ENCODE peak calls at places on chromosomes 11 and 22, in nine cellular contexts. E is LNCaP clone FGC, Y is AG04449, S is choroid plexus epithelial cell, V is GM23338, B is transverse colon, P is fibroblast of lung, H is AG10803, F is suprapubic skin. X is an unnamed sample.

GRCh38 chr11:44868455-44869421 is 81.9 kb downstream of the TP53I11 start:
- DNase-seq in E (no peak), Y (no peak), S (no peak), V (no peak), B (no peak), P (no peak), H (no peak), F (no peak), X (no peak)

GRCh38 chr11:69708731-69709401 is 5.0 kb upstream of the FGF19 start:
- DNase-seq in E (no peak), Y (no peak), S (no peak), V (peak), B (no peak), P (no peak), H (no peak), F (no peak), X (no peak)

GRCh38 chr11:20013346-20014066 is 146.8 kb downstream of the DBX1 start:
- DNase-seq in E (peak), Y (no peak), S (peak), V (no peak), B (no peak), P (peak), H (no peak), F (no peak), X (peak)

GRCh38 chr11:70788247-70789022 is 390.1 kb downstream of the CTTN start:
- DNase-seq in E (no peak), Y (peak), S (peak), V (no peak), B (no peak), P (peak), H (peak), F (no peak), X (peak)

GRCh38 chr22:32617883-32618282 is 143.3 kb downstream of the FBXO7 start:
- DNase-seq in E (peak), Y (no peak), S (no peak), V (no peak), B (peak), P (no peak), H (no peak), F (no peak), X (no peak)

GRCh38 chr11:60130496-60130895 is 42.0 kb downstream of the MS4A2 start:
- DNase-seq in E (peak), Y (no peak), S (peak), V (peak), B (peak), P (no peak), H (no peak), F (no peak), X (no peak)

GRCh38 chr22:46602025-46602424 is 18.2 kb upstream of the GRAMD4 start:
- DNase-seq in E (no peak), Y (no peak), S (no peak), V (no peak), B (no peak), P (no peak), H (no peak), F (no peak), X (no peak)

GRCh38 chr11:71502026-71502425 is 25.0 kb upstream of the KRTAP5-7 start:
- DNase-seq in E (no peak), Y (no peak), S (no peak), V (no peak), B (no peak), P (no peak), H (no peak), F (no peak), X (no peak)

GRCh38 chr22:43798492-43798891 is 13.6 kb downstream of the EFCAB6 start:
- DNase-seq in E (no peak), Y (no peak), S (no peak), V (no peak), B (no peak), P (peak), H (no peak), F (no peak), X (no peak)

GRCh38 chr11:5288912-5289525 is 12.7 kb downstream of the OR51B4 start:
- DNase-seq in E (no peak), Y (no peak), S (no peak), V (no peak), B (no peak), P (peak), H (peak), F (no peak), X (no peak)

GRCh38 chr22:46107089-46107664 is 43.1 kb upstream of the PPARA start:
- DNase-seq in E (no peak), Y (no peak), S (no peak), V (no peak), B (peak), P (no peak), H (no peak), F (no peak), X (no peak)

GRCh38 chr11:9075441-9076000 is 15.9 kb downstream of the SCUBE2 start:
- DNase-seq in E (no peak), Y (no peak), S (no peak), V (no peak), B (no peak), P (no peak), H (no peak), F (no peak), X (no peak)

GRCh38 chr11:9077164-9077563 is 14.2 kb downstream of the SCUBE2 start:
- DNase-seq in E (no peak), Y (no peak), S (no peak), V (no peak), B (no peak), P (no peak), H (no peak), F (no peak), X (no peak)

GRCh38 chr11:9074338-9075029 is 16.9 kb downstream of the SCUBE2 start:
- DNase-seq in E (no peak), Y (no peak), S (no peak), V (no peak), B (no peak), P (no peak), H (no peak), F (no peak), X (no peak)

GRCh38 chr11:9076661-9077060 is 14.7 kb downstream of the SCUBE2 start:
- DNase-seq in E (peak), Y (no peak), S (no peak), V (no peak), B (no peak), P (no peak), H (no peak), F (no peak), X (no peak)

DNA sequence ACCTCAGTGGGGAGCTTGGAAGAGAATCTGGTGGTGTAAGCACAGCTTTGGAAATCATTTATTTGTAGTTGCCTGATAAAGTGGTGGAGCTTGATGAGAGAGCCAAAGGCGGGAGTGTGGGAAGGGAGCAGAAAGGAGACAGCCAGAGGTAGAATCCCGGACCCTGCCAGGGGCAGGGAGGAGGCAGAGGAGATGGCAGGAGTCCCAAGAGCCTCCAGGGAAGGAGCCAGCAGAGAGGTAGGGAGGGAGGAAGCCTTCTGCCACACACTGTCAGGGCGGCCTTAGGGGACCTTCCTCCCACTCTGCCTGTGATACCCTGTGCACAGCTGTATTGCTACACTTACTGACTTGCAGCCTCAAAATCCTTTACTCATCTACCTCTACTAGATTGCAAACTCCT is 15.4 kb downstream of the SCUBE2 start:
- DNase-seq in E (no peak), Y (no peak), S (no peak), V (no peak), B (no peak), P (no peak), H (no peak), F (no peak), X (no peak)
- H3K4me3 ChIP-seq in E (no peak), Y (no peak), S (no peak), V (no peak), B (no peak), P (no peak), H (no peak), F (no peak), X (no peak)

GRCh38 chr11:63914896-63915681 is 1.9 kb downstream of the RCOR2 start:
- DNase-seq in E (no peak), Y (no peak), S (no peak), V (peak), B (no peak), P (no peak), H (no peak), F (no peak), X (no peak)

GRCh38 chr11:63917685-63918523 is 940 bp upstream of the RCOR2 start:
- DNase-seq in E (no peak), Y (no peak), S (peak), V (peak), B (peak), P (no peak), H (peak), F (no peak), X (peak)

GRCh38 chr11:63918576-63919171 is 1.7 kb upstream of the RCOR2 start:
- DNase-seq in E (no peak), Y (no peak), S (peak), V (peak), B (no peak), P (no peak), H (peak), F (no peak), X (no peak)

GRCh38 chr11:63915961-63916836 is 765 bp downstream of the RCOR2 start:
- DNase-seq in E (no peak), Y (no peak), S (peak), V (peak), B (peak), P (no peak), H (peak), F (no peak), X (no peak)

DNA sequence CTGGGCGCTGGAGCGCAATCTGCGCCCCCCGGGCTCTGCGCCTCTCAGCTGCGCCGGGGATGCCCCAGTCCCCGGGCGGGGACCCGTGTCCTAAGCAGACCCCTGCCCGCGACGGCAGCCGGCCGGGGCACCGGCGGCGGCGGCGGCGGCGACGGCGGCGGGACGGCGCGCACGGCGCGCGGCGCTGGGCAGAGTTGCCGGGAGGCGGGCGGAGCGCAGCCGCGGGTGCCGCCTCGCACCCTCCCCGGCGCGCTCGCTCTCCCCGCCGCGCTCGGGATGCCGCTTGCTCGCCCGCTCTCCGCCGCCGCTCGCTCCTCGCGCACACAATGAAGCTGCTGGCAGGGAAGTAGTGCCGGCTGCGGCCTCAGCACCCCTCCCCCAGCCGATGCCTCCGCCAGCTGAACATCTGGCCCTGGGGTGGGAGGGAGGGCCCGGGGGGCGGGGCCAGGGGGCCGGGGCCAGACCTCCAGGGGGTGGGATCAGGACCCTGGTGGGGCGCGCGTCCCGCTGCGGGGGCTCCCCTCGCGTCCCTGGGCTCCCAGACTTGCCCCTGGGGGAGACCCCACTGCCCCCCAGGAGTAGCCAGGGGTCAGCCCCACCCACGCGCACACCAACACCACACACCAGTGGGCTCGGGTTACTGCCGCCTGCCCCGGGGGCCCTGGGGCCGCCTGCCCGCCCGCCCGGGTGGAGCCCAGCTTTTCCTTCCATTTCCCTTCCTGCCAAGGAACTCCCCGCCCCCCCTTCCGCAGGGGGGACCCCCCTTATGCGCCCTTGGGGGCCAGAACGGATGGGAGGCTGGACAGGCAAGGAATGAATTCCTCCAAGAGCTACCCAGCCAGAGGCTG is at the start of gene RCOR2:
- DNase-seq in E (peak), Y (no peak), S (peak), V (peak), B (peak), P (peak), H (peak), F (no peak), X (peak)
- TF ChIP-seq CTCF in E (no peak), Y (no peak), S (no peak), V (no peak), B (no peak), P (no peak), H (no peak), F (no peak), X (no peak)

GRCh38 chr11:111438846-111439520 is 59.9 kb upstream of the POU2AF1 start:
- DNase-seq in E (no peak), Y (no peak), S (no peak), V (no peak), B (peak), P (no peak), H (no peak), F (no peak), X (no peak)

GRCh38 chr11:111441443-111441842 is 62.4 kb upstream of the POU2AF1 start:
- DNase-seq in E (no peak), Y (no peak), S (peak), V (no peak), B (no peak), P (peak), H (peak), F (no peak), X (peak)

GRCh38 chr11:111438168-111438567 is 59.1 kb upstream of the POU2AF1 start:
- DNase-seq in E (no peak), Y (no peak), S (no peak), V (no peak), B (no peak), P (no peak), H (no peak), F (no peak), X (no peak)

GRCh38 chr11:111440416-111441205 is 61.5 kb upstream of the POU2AF1 start:
- DNase-seq in E (no peak), Y (no peak), S (no peak), V (no peak), B (no peak), P (no peak), H (no peak), F (no peak), X (no peak)

DNA sequence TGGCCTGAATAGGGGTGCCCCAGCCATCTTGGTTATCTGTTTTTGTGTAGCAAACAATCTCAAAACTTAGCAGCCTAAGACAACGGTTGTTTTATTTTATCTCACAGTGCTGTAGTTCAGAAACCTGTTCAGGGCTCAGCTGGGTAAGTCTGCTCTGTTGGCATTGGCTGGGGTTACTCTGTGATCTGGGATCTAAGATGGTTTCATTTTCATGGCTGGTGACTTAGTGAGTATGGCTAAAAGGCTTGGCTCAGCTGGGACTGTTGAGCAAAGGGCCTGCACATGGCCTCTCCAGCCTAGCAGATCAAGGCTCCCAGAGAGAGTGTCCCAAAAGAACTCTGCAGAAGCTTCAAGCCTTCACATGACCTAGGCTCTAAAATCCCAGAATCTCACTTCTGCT is 60.8 kb upstream of the POU2AF1 start:
- DNase-seq in E (no peak), Y (no peak), S (no peak), V (no peak), B (no peak), P (no peak), H (no peak), F (no peak), X (no peak)
- H3K4me3 ChIP-seq in E (no peak), Y (no peak), S (no peak), V (no peak), B (no peak), P (no peak), H (no peak), F (no peak), X (no peak)

GRCh38 chr11:18173225-18173866 is 709 bp downstream of the MRGPRX4 start:
- DNase-seq in E (no peak), Y (no peak), S (no peak), V (no peak), B (no peak), P (no peak), H (no peak), F (no peak), X (no peak)

GRCh38 chr11:18172686-18173085 is at the start of gene MRGPRX4:
- DNase-seq in E (no peak), Y (no peak), S (no peak), V (no peak), B (no peak), P (no peak), H (no peak), F (no peak), X (no peak)

GRCh38 chr11:18168372-18168771 is 4.3 kb upstream of the MRGPRX4 start:
- DNase-seq in E (no peak), Y (no peak), S (no peak), V (no peak), B (no peak), P (no peak), H (no peak), F (no peak), X (no peak)

DNA sequence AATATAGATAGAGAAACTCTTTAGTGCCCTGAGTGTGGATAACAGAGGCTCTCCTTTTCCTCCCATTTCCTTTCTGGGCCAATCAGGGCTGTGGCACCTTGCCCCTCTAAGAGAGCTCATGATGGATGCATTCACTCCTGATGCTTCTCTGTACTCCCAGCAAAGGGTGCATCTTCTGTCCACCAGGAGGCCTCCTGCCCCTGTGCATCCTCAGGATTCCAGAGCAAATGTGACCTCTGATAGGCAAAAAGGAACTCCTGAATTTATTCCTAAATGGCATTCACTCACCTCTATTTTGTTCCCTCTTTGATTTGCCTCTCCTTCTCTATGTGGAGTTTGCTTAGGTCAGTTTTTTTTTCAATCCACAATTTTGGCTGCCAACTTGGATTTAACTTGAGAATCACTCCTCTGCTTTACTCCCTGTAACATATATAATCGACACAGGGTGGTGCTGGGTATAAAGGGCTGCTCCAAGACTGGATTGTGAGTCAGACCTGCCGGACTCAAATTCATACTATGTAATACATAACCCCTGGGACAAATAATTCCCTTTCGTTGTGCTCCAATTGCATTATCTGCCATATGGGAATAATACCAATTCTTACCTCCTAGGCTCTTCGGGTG is 1.1 kb upstream of the MRGPRX4 start:
- DNase-seq in E (no peak), Y (no peak), S (peak), V (peak), B (no peak), P (peak), H (peak), F (no peak), X (no peak)
- TF ChIP-seq CTCF in E (peak), Y (peak), S (peak), V (peak), B (no peak), P (peak), H (peak), F (no peak), X (peak)